ENCODE peak calls at places on chromosomes 1 and 21, in five cellular contexts. B, C, Q, U and Y are unnamed samples.
A peak's percentile ranks its signal among the peaks of the same experiment; 100 is the strongest.

GRCh38 chr1:12505639-12506311 is 112.2 kb downstream of the DHRS3 start:
- DNase-seq in B (no peak), C (no peak), U (no peak), Q (no peak), Y (peak; percentile 24)

GRCh38 chr1:5620997-5621396 is 371.2 kb downstream of the NPHP4 start:
- DNase-seq in Q (no peak), C (no peak), B (peak; percentile 68), U (no peak), Y (no peak)

GRCh38 chr1:29803486-29803885 is 567.2 kb downstream of the PTPRU start:
- DNase-seq in U (no peak), B (no peak), Q (no peak), C (no peak), Y (no peak)

GRCh38 chr1:34759472-34760357 is at the start of gene GJB4:
- DNase-seq in C (no peak), Q (no peak), U (no peak), B (no peak), Y (no peak)

GRCh38 chr1:207908112-207908734 is 2.7 kb downstream of the CD34 start:
- DNase-seq in C (no peak), B (no peak), Q (no peak), U (peak; percentile 24), Y (no peak)

GRCh38 chr1:117985239-117985638 is 55.7 kb downstream of the WDR3 start:
- DNase-seq in B (no peak), C (no peak), U (no peak), Q (no peak), Y (no peak)

GRCh38 chr1:225329041-225329440 is 98.8 kb downstream of the LBR start:
- DNase-seq in Q (no peak), U (peak; percentile 55), C (no peak), B (no peak), Y (no peak)

GRCh38 chr21:37712204-37712934 is 203.9 kb downstream of the KCNJ6 start:
- DNase-seq in C (no peak), Q (peak; percentile 22), U (peak; percentile 81), B (no peak), Y (no peak)

GRCh38 chr1:10909697-10910489 is 102.6 kb upstream of the TARDBP start:
- DNase-seq in B (no peak), U (peak; percentile 22), Q (no peak), C (no peak), Y (no peak)

GRCh38 chr1:227759345-227760300 is 24.4 kb downstream of the SNAP47 start:
- DNase-seq in U (peak; percentile 83), B (no peak), C (no peak), Q (peak; percentile 48), Y (no peak)

GRCh38 chr1:220056374-220056773 is 10.1 kb upstream of the EPRS1 start:
- DNase-seq in B (no peak), U (no peak), C (no peak), Q (no peak), Y (no peak)

GRCh38 chr1:225691861-225692516 is 39.1 kb upstream of the ENAH start:
- DNase-seq in U (peak; percentile 93), Q (no peak), B (no peak), C (no peak), Y (no peak)

GRCh38 chr1:181793826-181794225 is 267.7 kb downstream of the ZNF648 start:
- DNase-seq in C (no peak), Q (no peak), B (no peak), U (no peak), Y (no peak)

GRCh38 chr1:18922848-18923475 is 20.6 kb upstream of the ALDH4A1 start:
- DNase-seq in B (no peak), Q (no peak), C (no peak), U (no peak), Y (no peak)

GRCh38 chr21:42336065-42336464 is 14.7 kb downstream of the TFF2 start:
- DNase-seq in Q (no peak), C (no peak), U (peak; percentile 44), B (no peak), Y (no peak)

GRCh38 chr1:156154317-156154749 is 948 bp downstream of the SEMA4A start:
- DNase-seq in C (no peak), U (no peak), B (no peak), Q (no peak), Y (no peak)

GRCh38 chr1:115199416-115200132 is 110.3 kb upstream of the TSPAN2 start:
- DNase-seq in B (peak; percentile 37), C (no peak), Q (no peak), U (peak; percentile 46), Y (no peak)

GRCh38 chr1:19400189-19400588 is 85.2 kb downstream of the CAPZB start:
- DNase-seq in U (no peak), Q (no peak), B (no peak), C (no peak), Y (no peak)

GRCh38 chr1:8902765-8903164 is 24.3 kb upstream of the ENO1 start:
- DNase-seq in B (no peak), U (peak; percentile 47), C (no peak), Q (no peak), Y (no peak)

GRCh38 chr1:248858096-248858890 is 592 bp downstream of the ZNF692 start:
- DNase-seq in Q (peak; percentile 77), U (peak; percentile 70), B (no peak), C (no peak), Y (peak; percentile 66)

GRCh38 chr1:219812491-219813221 is 115.7 kb downstream of the SLC30A10 start:
- DNase-seq in U (peak; percentile 83), Q (peak; percentile 38), B (no peak), C (no peak), Y (peak; percentile 66)

GRCh38 chr1:206923961-206924548 is 2.3 kb upstream of the FCMR start:
- DNase-seq in B (no peak), U (no peak), C (no peak), Q (no peak), Y (no peak)

GRCh38 chr1:27864264-27864895 is 8.0 kb upstream of the THEMIS2 start:
- DNase-seq in U (no peak), B (no peak), Q (no peak), C (no peak), Y (no peak)

GRCh38 chr21:33901421-33902288 is 13.9 kb downstream of the ATP5PO start:
- DNase-seq in B (no peak), C (no peak), U (peak; percentile 84), Q (peak; percentile 58), Y (no peak)

GRCh38 chr1:24925963-24926362 is 4.1 kb downstream of the RUNX3 start:
- DNase-seq in B (no peak), Q (no peak), U (no peak), C (no peak), Y (no peak)
- H3K27me3 ChIP-seq in B (peaks cover 55% of the 10 kb centered on the region), Q (peaks cover 51% of the 10 kb centered on the region), U (peaks cover 66% of the 10 kb centered on the region), C (peaks cover 23% of the 10 kb centered on the region), Y (peaks cover 24% of the 10 kb centered on the region)

DNA sequence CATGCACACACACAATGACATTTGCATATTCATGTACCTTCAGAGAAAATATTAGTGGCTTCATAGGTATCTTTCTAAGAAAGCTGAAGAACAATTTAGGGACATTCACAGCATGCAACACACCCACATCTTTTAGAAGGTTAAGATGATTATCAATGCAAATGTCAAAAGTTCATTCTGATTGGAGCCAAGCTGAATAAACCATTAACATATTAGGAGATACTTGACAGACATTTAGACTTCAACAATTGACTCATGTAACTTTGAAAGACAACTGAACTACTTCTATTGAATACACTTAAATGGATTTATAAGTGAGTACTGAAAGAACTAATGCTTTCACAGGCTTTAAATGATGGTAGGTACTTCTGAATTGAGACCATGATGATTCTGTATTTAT is 111.1 kb downstream of the LHX8 start:
- DNase-seq in Q (no peak), C (no peak), B (no peak), U (no peak), Y (no peak)
- H3K27ac ChIP-seq in Q (no peak overlapping the region), C (no peak overlapping the region), B (no peak overlapping the region), U (no peak overlapping the region), Y (no peak overlapping the region)

GRCh38 chr1:169958987-169959386 is 65.3 kb upstream of the SCYL3 start:
- DNase-seq in U (no peak), Q (no peak), B (no peak), C (no peak), Y (no peak)

GRCh38 chr1:169959696-169960095 is 66.0 kb upstream of the SCYL3 start:
- DNase-seq in B (no peak), Q (no peak), U (no peak), C (no peak), Y (no peak)

DNA sequence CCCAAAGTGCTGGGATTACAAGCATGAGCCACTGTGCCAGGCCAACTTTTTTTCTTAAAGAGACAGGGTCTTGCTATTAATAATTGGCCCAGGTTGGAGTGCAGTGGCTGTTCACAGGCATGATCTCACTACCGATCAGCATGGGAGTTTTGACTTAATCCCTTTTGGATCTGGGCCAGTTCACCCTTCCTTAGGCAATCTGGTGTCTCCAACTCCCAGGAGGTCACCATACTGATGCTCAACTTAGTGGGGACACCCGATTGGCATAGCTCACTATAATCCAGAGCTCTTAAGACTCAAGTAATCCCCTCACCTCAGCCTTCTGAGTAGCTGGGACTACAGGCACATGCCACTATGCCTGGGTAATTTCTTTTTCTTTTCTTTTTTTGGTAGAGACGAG is 64.2 kb upstream of the SCYL3 start:
- DNase-seq in Q (no peak), B (no peak), C (no peak), U (no peak), Y (no peak)
- TF ChIP-seq CTCF in Q (no peak), B (no peak), C (no peak), U (no peak), Y (no peak)

GRCh38 chr1:200034821-200035396 is 7.4 kb downstream of the NR5A2 start:
- DNase-seq in U (peak; percentile 39), B (no peak), Q (no peak), C (no peak), Y (no peak)
- H3K27me3 ChIP-seq in U (peaks cover 100% of the 10 kb centered on the region), B (peaks cover 52% of the 10 kb centered on the region), Q (peaks cover 94% of the 10 kb centered on the region), C (peaks cover 23% of the 10 kb centered on the region), Y (peaks cover 100% of the 10 kb centered on the region)